ENCODE peak calls at places on chromosomes 7 and 10, in five cellular contexts. M, L, Z, F and S are unnamed samples.

GRCh38 chr7:10022957-10023356 is 950.7 kb upstream of the PHF14 start:
- DNase-seq in M (no peak), L (no peak), Z (peak), F (no peak), S (no peak)

GRCh38 chr10:25059990-25060389 is 43.6 kb downstream of the THNSL1 start:
- DNase-seq in M (peak), L (no peak), Z (peak), F (peak), S (no peak)

GRCh38 chr10:44706745-44707144 is 204.4 kb upstream of the TMEM72 start:
- DNase-seq in M (no peak), L (no peak), Z (peak), F (no peak), S (no peak)

GRCh38 chr7:84202855-84203254 is 8.3 kb upstream of the SEMA3A start:
- DNase-seq in M (no peak), L (no peak), Z (no peak), F (no peak), S (no peak)

GRCh38 chr7:124085168-124085567 is 52.3 kb upstream of the TMEM229A start:
- DNase-seq in M (peak), L (no peak), Z (no peak), F (no peak), S (peak)

GRCh38 chr7:76372984-76373833 is 14.4 kb upstream of the YWHAG start:
- DNase-seq in M (no peak), L (no peak), Z (peak), F (peak), S (no peak)

GRCh38 chr10:28975891-28976471 is 298.7 kb downstream of the BAMBI start:
- DNase-seq in M (no peak), L (no peak), Z (no peak), F (no peak), S (no peak)

GRCh38 chr7:20514364-20514763 is 101.1 kb upstream of the ABCB5 start:
- DNase-seq in M (no peak), L (no peak), Z (peak), F (no peak), S (no peak)

GRCh38 chr7:95749044-95749443 is 23.3 kb upstream of the DYNC1I1 start:
- DNase-seq in M (no peak), L (no peak), Z (no peak), F (no peak), S (no peak)

GRCh38 chr7:44263342-44264082 is 61.9 kb downstream of the CAMK2B start:
- DNase-seq in M (no peak), L (no peak), Z (no peak), F (no peak), S (no peak)

GRCh38 chr7:91636129-91636724 is 244.3 kb downstream of the MTERF1 start:
- DNase-seq in M (no peak), L (no peak), Z (peak), F (no peak), S (no peak)

GRCh38 chr7:4642468-4643203 is 39.5 kb upstream of the FOXK1 start:
- DNase-seq in M (no peak), L (no peak), Z (peak), F (no peak), S (no peak)

GRCh38 chr7:30159698-30160143 is 24.9 kb downstream of the MTURN start:
- DNase-seq in M (peak), L (peak), Z (peak), F (no peak), S (no peak)

GRCh38 chr7:138935438-138936079 is 45.6 kb downstream of the KIAA1549 start:
- DNase-seq in M (peak), L (no peak), Z (peak), F (no peak), S (no peak)

GRCh38 chr10:124562425-124563060 is 100.9 kb downstream of the LHPP start:
- DNase-seq in M (peak), L (no peak), Z (peak), F (no peak), S (no peak)

GRCh38 chr7:34491899-34492298 is 166.1 kb upstream of the NPSR1 start:
- DNase-seq in M (no peak), L (no peak), Z (no peak), F (no peak), S (no peak)

GRCh38 chr10:130423455-130424305 is 287.5 kb downstream of the GLRX3 start:
- DNase-seq in M (no peak), L (no peak), Z (no peak), F (no peak), S (no peak)

GRCh38 chr7:124155400-124156022 is 122.6 kb upstream of the TMEM229A start:
- DNase-seq in M (no peak), L (no peak), Z (peak), F (no peak), S (no peak)

GRCh38 chr10:104100795-104101194 is 15.1 kb upstream of the COL17A1 start:
- DNase-seq in M (no peak), L (no peak), Z (no peak), F (no peak), S (no peak)

GRCh38 chr7:157139142-157140117 is 704 bp downstream of the UBE3C start:
- DNase-seq in M (peak), L (peak), Z (peak), F (peak), S (peak)

GRCh38 chr10:96366508-96366907 is 7.7 kb upstream of the OPALIN start:
- DNase-seq in M (no peak), L (no peak), Z (no peak), F (no peak), S (no peak)

GRCh38 chr10:68032113-68032512 is 43.0 kb downstream of the HERC4 start:
- DNase-seq in M (no peak), L (no peak), Z (no peak), F (no peak), S (no peak)

GRCh38 chr10:50577681-50578350 is 45.9 kb downstream of the SGMS1 start:
- DNase-seq in M (peak), L (no peak), Z (peak), F (no peak), S (no peak)

GRCh38 chr7:38027884-38028455 is 107.5 kb downstream of the EPDR1 start:
- DNase-seq in M (no peak), L (no peak), Z (no peak), F (no peak), S (no peak)

GRCh38 chr10:86500846-86501245 is 20.7 kb downstream of the WAPL start:
- DNase-seq in M (no peak), L (no peak), Z (peak), F (no peak), S (no peak)

GRCh38 chr7:16801111-16801542 is 3.7 kb downstream of the AGR2 start:
- DNase-seq in M (no peak), L (no peak), Z (peak), F (no peak), S (no peak)

GRCh38 chr7:29734246-29734731 is 72.0 kb upstream of the WIPF3 start:
- DNase-seq in M (no peak), L (no peak), Z (no peak), F (no peak), S (no peak)

GRCh38 chr10:77520290-77520689 is 117.3 kb downstream of the KCNMA1 start:
- DNase-seq in M (no peak), L (no peak), Z (no peak), F (no peak), S (no peak)

GRCh38 chr7:74290590-74290950 is 1.4 kb downstream of the CLIP2 start:
- DNase-seq in M (no peak), L (no peak), Z (peak), F (no peak), S (no peak)

GRCh38 chr7:74292757-74293576 is 3.8 kb downstream of the CLIP2 start:
- DNase-seq in M (no peak), L (no peak), Z (no peak), F (no peak), S (no peak)

GRCh38 chr7:74289660-74290589 is 718 bp downstream of the CLIP2 start:
- DNase-seq in M (peak), L (peak), Z (peak), F (peak), S (peak)

GRCh38 chr7:74290999-74291441 is 1.8 kb downstream of the CLIP2 start:
- DNase-seq in M (no peak), L (no peak), Z (no peak), F (no peak), S (no peak)

DNA sequence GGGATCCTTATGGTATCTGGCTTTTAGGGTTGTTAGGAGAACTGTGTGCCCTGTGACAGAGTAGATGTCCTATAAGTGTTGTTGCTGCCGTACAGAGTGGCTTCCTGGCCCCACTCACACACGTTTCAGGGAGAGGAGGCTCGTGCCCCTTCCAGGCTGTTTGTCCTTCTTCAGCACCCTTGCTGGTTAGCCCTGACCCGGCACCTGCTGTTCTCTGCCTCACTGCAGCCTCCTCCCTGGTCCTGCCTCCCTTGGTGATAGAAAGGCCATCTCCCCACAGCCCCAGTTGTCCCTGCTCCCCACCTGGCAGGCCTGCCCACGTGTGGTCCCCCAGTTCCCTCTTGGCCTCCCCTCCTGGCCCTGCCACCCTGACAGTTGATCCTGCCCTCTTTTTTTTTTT is 2.3 kb downstream of the CLIP2 start:
- DNase-seq in M (no peak), L (no peak), Z (no peak), F (no peak), S (no peak)
- H3K27ac ChIP-seq in M (no peak), L (no peak), Z (no peak), F (no peak), S (no peak)

GRCh38 chr10:73907841-73908517 is 3.0 kb upstream of the PLAU start:
- DNase-seq in M (no peak), L (no peak), Z (peak), F (no peak), S (no peak)

GRCh38 chr10:73910401-73910763 is 550 bp upstream of the PLAU start:
- DNase-seq in M (no peak), L (no peak), Z (no peak), F (no peak), S (no peak)

GRCh38 chr10:73909716-73910115 is 1.2 kb upstream of the PLAU start:
- DNase-seq in M (no peak), L (no peak), Z (no peak), F (no peak), S (no peak)

GRCh38 chr10:73910764-73911552 is at the start of gene PLAU:
- DNase-seq in M (no peak), L (peak), Z (peak), F (no peak), S (no peak)

GRCh38 chr10:73908853-73909611 is 1.9 kb upstream of the PLAU start:
- DNase-seq in M (no peak), L (peak), Z (peak), F (peak), S (no peak)
- H3K27ac ChIP-seq in M (no peak), L (peak), Z (peak), F (peak), S (no peak)

GRCh38 chr10:6610647-6611046 is 30.6 kb upstream of the PRKCQ start:
- DNase-seq in M (no peak), L (no peak), Z (no peak), F (no peak), S (no peak)

GRCh38 chr10:6607187-6607586 is 27.1 kb upstream of the PRKCQ start:
- DNase-seq in M (no peak), L (no peak), Z (no peak), F (no peak), S (no peak)

GRCh38 chr10:6612371-6612770 is 32.3 kb upstream of the PRKCQ start:
- DNase-seq in M (no peak), L (no peak), Z (no peak), F (no peak), S (no peak)

GRCh38 chr10:6603142-6604125 is 23.4 kb upstream of the PRKCQ start:
- DNase-seq in M (no peak), L (no peak), Z (no peak), F (no peak), S (no peak)

GRCh38 chr10:6607778-6608177 is 27.7 kb upstream of the PRKCQ start:
- DNase-seq in M (peak), L (no peak), Z (no peak), F (no peak), S (peak)
- H3K27ac ChIP-seq in M (peak), L (no peak), Z (no peak), F (no peak), S (peak)

DNA sequence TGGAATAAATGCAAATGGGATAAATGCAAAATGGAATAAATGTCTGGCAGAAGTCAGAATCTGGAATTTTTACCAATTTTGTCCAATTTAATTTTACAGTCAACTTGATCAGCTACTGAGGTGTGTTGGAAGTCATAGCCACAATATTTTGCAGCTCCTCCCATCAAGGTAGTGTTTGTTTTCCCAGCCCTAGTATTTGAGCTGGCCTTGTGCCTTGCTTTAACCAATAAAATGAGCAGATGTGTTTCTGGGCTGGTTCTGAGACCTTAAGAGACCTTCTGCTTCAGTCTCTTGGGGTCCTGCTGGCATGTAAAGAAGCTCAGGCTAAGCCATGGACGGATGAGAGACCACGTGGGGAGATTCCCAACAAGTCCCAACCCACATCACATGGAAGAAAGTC is 42.7 kb upstream of the RSBN1L start:
- DNase-seq in M (no peak), L (no peak), Z (no peak), F (no peak), S (no peak)
- H3K27ac ChIP-seq in M (no peak), L (no peak), Z (no peak), F (no peak), S (no peak)

DNA sequence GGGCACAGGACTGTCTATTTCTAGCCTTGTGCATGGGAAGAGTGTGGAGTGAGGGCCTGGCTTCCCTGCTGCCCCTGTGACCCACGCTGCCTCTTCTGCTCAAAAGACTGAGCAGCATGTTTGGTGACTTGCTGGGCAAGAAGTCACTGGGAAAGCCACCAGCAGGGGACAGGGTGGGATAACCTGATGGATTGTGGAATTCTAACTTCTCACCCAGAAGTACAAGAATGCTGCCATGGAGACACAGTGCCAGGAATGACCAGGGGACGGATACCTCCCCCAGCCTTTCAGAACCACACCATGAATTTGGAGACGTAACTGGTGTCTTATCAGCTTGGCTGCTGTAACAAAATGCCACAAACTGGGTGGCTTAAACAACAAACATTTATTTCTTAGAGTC is 28.4 kb downstream of the GALNTL5 start:
- DNase-seq in M (no peak), L (no peak), Z (no peak), F (no peak), S (no peak)
- H3K27ac ChIP-seq in M (no peak), L (no peak), Z (no peak), F (no peak), S (no peak)

GRCh38 chr7:104967088-104967487 is 46.9 kb upstream of the KMT2E start:
- DNase-seq in M (no peak), L (no peak), Z (peak), F (no peak), S (no peak)

GRCh38 chr7:104967595-104967994 is 46.4 kb upstream of the KMT2E start:
- DNase-seq in M (no peak), L (no peak), Z (peak), F (no peak), S (no peak)

GRCh38 chr7:104969183-104969582 is 44.8 kb upstream of the KMT2E start:
- DNase-seq in M (no peak), L (no peak), Z (no peak), F (no peak), S (no peak)

GRCh38 chr7:104966022-104966421 is 48.0 kb upstream of the KMT2E start:
- DNase-seq in M (no peak), L (no peak), Z (no peak), F (no peak), S (no peak)

DNA sequence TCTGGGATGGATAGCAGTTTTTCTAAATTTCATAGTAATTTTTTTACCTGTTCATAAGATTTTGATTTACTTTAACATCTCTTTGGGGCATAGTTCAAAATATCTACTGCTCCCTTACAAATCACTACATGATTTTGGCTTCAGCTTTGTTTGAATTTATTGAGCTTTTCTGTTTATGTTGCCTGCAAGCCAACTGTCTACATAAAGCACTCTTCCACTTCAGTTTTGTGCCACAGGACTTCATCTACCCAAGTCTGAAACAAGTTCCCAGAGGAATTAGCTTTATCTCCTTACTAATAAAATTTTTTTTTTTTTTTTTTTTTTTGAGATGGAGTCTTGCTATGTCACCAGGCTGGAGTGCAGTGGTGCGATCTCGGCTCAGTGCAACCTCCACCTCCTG is 45.4 kb upstream of the KMT2E start:
- DNase-seq in M (no peak), L (no peak), Z (no peak), F (no peak), S (no peak)
- H3K27ac ChIP-seq in M (no peak), L (no peak), Z (no peak), F (no peak), S (no peak)

GRCh38 chr7:152130658-152131590 is 105.5 kb downstream of the GALNT11 start:
- DNase-seq in M (no peak), L (no peak), Z (no peak), F (no peak), S (no peak)

GRCh38 chr7:152128252-152128651 is 102.8 kb downstream of the GALNT11 start:
- DNase-seq in M (no peak), L (no peak), Z (no peak), F (no peak), S (no peak)

GRCh38 chr7:152129682-152130081 is 104.2 kb downstream of the GALNT11 start:
- DNase-seq in M (no peak), L (no peak), Z (no peak), F (no peak), S (no peak)

GRCh38 chr7:152127229-152127628 is 101.8 kb downstream of the GALNT11 start:
- DNase-seq in M (no peak), L (no peak), Z (no peak), F (no peak), S (no peak)

DNA sequence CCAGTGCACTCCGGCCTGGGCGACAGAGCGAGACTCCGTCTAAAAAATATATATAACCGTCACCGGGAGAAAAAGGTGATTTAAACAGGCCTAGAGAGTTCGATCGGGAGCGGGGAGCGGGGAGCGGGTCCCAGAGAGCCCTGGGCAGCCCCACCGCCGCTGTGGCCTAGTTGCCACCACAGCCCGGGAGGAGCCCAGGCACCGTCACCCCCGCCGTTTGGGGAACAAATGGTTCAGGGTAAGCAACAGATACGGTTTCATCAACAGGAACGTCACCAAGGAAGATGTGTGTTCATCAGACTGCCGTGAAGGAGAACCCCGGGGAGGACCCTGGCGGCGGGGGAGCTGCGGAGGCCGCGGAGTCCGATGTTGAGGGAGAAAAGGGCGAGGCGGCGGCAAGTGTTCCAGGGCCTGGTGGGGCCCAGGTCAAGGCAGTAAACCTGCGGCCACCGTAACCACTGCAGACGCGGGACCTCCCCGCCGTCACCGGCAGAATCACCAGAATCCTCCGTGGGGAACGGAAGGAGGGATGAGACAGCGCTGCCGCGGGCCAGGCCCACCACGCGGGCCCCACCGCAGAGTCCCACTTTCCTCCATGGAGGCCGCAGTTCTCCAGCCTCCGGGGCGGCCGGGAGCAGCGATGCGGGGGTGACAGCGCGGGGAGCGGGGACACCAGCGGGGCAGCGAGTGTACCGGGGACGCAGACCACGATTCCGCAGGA is 103.4 kb downstream of the GALNT11 start:
- DNase-seq in M (no peak), L (no peak), Z (no peak), F (no peak), S (no peak)
- H3K27ac ChIP-seq in M (no peak), L (no peak), Z (no peak), F (no peak), S (no peak)